ENCODE peak calls at places on chromosomes 1 and 21, in five cellular contexts. U, D, P, E and C are unnamed samples. For H3K36me3 and H3K9me3, the result is how much of the 10 kb centered on the place peaks cover.

GRCh38 chr1:3174487-3175247 is 105.7 kb downstream of the PRDM16 start:
- DNase-seq in U (peak), D (peak), P (peak), E (peak), C (peak)

GRCh38 chr1:58200437-58200836 is 346.1 kb downstream of the OMA1 start:
- DNase-seq in U (no peak), D (no peak), P (no peak), E (no peak), C (no peak)

GRCh38 chr1:32741417-32742131 is 39.0 kb upstream of the SYNC start:
- DNase-seq in U (no peak), D (no peak), P (no peak), E (peak), C (no peak)

GRCh38 chr1:223143760-223144248 is 756 bp upstream of the TLR5 start:
- DNase-seq in U (peak), D (peak), P (peak), E (peak), C (peak)

GRCh38 chr1:7704214-7705047 is 66.7 kb upstream of the VAMP3 start:
- DNase-seq in U (peak), D (peak), P (peak), E (peak), C (peak)

GRCh38 chr1:1081311-1082238 is 7.5 kb upstream of the RNF223 start:
- DNase-seq in U (no peak), D (peak), P (peak), E (no peak), C (peak)

GRCh38 chr1:24724345-24725208 is 20.7 kb upstream of the CLIC4 start:
- DNase-seq in U (no peak), D (peak), P (peak), E (peak), C (no peak)

GRCh38 chr1:27971674-27972073 is 11.9 kb downstream of the XKR8 start:
- DNase-seq in U (no peak), D (no peak), P (no peak), E (peak), C (no peak)

GRCh38 chr1:97849350-97850339 is 71.2 kb downstream of the DPYD start:
- DNase-seq in U (no peak), D (no peak), P (no peak), E (no peak), C (no peak)

GRCh38 chr1:30522031-30523004 is 201.1 kb downstream of the MATN1 start:
- DNase-seq in U (peak), D (no peak), P (no peak), E (peak), C (peak)

GRCh38 chr21:37159053-37159776 is 86.2 kb downstream of the TTC3 start:
- DNase-seq in U (no peak), D (no peak), P (no peak), E (no peak), C (no peak)

GRCh38 chr1:222009105-222009730 is 267.3 kb upstream of the DUSP10 start:
- DNase-seq in U (no peak), D (peak), P (no peak), E (peak), C (no peak)

GRCh38 chr1:17744666-17745563 is 10.2 kb upstream of the ACTL8 start:
- DNase-seq in U (no peak), D (no peak), P (no peak), E (no peak), C (no peak)

GRCh38 chr1:204600968-204601367 is 84.6 kb downstream of the LRRN2 start:
- DNase-seq in U (no peak), D (no peak), P (no peak), E (no peak), C (no peak)

GRCh38 chr1:155268630-155269029 is 4.7 kb downstream of the CLK2 start:
- DNase-seq in U (no peak), D (no peak), P (no peak), E (no peak), C (no peak)
- H3K36me3 ChIP-seq in U (half or more), D (half or more), P (half or more), E (half or more), C (under half)

DNA sequence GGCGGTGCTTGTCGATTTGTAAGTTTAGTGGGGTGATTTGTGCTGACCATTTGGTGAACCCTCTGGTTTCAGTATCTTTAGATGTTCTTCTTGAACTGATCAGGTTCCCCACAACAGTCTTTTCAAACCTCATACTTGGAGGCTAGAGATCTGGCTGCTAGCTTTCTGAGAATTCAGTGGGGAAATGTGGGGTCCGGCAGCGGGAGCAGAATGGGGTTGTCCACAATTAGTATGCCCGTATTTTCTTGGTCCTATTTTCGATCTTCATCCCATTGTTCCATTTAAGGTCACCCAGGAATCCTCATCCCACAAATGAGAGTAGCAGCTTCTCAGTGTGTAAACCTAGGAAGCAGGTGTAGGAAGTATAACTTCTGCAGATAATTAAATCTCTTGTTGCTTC is 10.3 kb upstream of the TPTE start:
- DNase-seq in U (no peak), D (no peak), P (no peak), E (no peak), C (no peak)
- H3K9me3 ChIP-seq in U (under half), D (under half), P (under half), E (under half), C (under half)

GRCh38 chr1:201190005-201190404 is 619 bp upstream of the IGFN1 start:
- DNase-seq in U (no peak), D (no peak), P (no peak), E (no peak), C (no peak)

GRCh38 chr1:201190624-201191051 is at the start of gene IGFN1:
- DNase-seq in U (no peak), D (no peak), P (no peak), E (peak), C (no peak)

GRCh38 chr1:201191723-201192477 is 1.3 kb downstream of the IGFN1 start:
- DNase-seq in U (no peak), D (no peak), P (no peak), E (no peak), C (no peak)

GRCh38 chr1:201186212-201186611 is 4.4 kb upstream of the IGFN1 start:
- DNase-seq in U (no peak), D (no peak), P (no peak), E (no peak), C (no peak)

DNA sequence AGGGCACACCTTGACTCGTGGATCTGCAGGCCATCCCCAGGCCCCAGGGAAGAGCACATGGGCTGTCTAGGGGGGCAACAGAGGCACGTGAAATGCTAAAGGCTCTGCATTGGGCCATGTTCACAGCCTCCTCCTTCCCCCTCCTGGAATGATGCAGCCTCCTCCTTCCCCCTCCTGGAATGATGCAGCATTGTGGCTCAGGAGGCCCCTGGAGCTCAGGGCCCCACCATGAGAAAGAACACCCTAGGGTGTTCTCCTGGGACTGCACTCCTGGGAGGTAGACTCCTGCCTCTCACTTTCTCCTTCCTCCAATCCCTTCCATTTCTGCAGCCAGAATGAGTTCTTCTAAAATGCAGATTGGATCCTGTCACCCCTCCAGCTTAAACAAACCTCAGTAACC is 1.5 kb upstream of the IGFN1 start:
- DNase-seq in U (no peak), D (no peak), P (no peak), E (no peak), C (no peak)
- H3K27ac ChIP-seq in U (no peak), D (no peak), P (no peak), E (no peak), C (no peak)

GRCh38 chr1:114770989-114771388 is 9.5 kb downstream of the SIKE1 start:
- DNase-seq in U (no peak), D (no peak), P (no peak), E (no peak), C (no peak)

DNA sequence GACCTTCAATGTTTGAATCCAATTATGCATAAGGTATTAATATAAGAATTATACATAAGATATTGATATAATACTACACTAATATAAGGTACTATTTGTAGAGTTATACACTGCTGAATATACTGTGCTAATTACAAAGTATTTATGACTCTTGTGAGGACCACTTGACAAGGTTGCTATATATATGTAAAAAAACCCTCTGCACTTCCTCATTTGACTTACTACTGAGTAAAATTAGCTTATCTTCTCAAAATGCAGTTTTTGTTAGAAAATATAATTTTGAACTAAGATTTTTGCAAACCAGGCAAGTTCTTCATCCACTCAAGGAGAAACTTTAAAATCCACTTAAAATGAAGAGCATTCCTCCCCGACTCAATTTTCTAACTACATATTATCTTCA is 8.5 kb downstream of the SIKE1 start:
- DNase-seq in U (no peak), D (no peak), P (no peak), E (no peak), C (no peak)
- H3K36me3 ChIP-seq in U (half or more), D (under half), P (half or more), E (under half), C (half or more)

GRCh38 chr21:38825901-38826300 is 20.2 kb downstream of the ETS2 start:
- DNase-seq in U (no peak), D (no peak), P (no peak), E (no peak), C (no peak)

GRCh38 chr21:38822754-38823374 is 17.1 kb downstream of the ETS2 start:
- DNase-seq in U (no peak), D (no peak), P (no peak), E (no peak), C (no peak)

GRCh38 chr21:38823737-38824123 is 18.0 kb downstream of the ETS2 start:
- DNase-seq in U (no peak), D (no peak), P (no peak), E (no peak), C (no peak)

GRCh38 chr21:38825269-38825668 is 19.5 kb downstream of the ETS2 start:
- DNase-seq in U (no peak), D (no peak), P (no peak), E (no peak), C (no peak)

GRCh38 chr21:38824124-38824822 is 18.5 kb downstream of the ETS2 start:
- DNase-seq in U (no peak), D (no peak), P (no peak), E (no peak), C (no peak)
- H3K9me3 ChIP-seq in U (under half), D (under half), P (under half), E (under half), C (under half)

GRCh38 chr1:238652346-238652968 is 733.9 kb upstream of the CHRM3 start:
- DNase-seq in U (no peak), D (no peak), P (no peak), E (no peak), C (no peak)

GRCh38 chr1:238648296-238648695 is 738.1 kb upstream of the CHRM3 start:
- DNase-seq in U (no peak), D (no peak), P (no peak), E (no peak), C (no peak)

GRCh38 chr1:238649200-238649599 is 737.2 kb upstream of the CHRM3 start:
- DNase-seq in U (no peak), D (no peak), P (no peak), E (no peak), C (no peak)

GRCh38 chr1:238647877-238648276 is 738.5 kb upstream of the CHRM3 start:
- DNase-seq in U (no peak), D (no peak), P (no peak), E (peak), C (no peak)

DNA sequence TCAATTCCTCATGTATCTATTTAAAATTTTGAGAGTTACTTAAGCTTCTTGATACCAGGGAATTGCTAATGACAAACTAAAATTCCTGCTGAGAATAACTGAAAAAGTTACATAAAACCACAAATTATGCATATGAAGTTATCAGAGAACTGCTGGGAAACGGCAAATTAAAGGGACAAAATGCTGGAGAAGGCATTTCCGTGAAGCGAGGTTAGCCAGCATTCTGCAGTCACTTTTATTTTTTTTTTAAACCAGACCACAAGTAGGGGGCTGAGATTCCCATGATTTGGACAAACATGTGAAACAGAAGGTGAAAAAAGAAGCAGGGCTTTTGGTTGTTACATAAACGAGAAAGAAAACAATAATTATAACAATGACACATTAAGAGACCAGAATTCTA is 737.6 kb upstream of the CHRM3 start:
- DNase-seq in U (no peak), D (no peak), P (no peak), E (no peak), C (no peak)
- H3K27ac ChIP-seq in U (no peak), D (no peak), P (no peak), E (peak), C (no peak)